ENCODE peak calls at places on chromosomes 4 and X, in six cellular contexts. I is brain microvascular endothelial cell, Z is foreskin fibroblast, C is body of pancreas, H is PC-3, R is MG63. M is an unnamed sample.
A peak's percentile ranks its signal among the peaks of the same experiment; 100 is the strongest.

GRCh38 chr4:138426751-138427150 is 184.6 kb upstream of the SLC7A11 start:
- DNase-seq in I (no peak), Z (no peak), C (no peak), H (no peak), R (no peak), M (no peak)

GRCh38 chrX:10589098-10589497 is 31.3 kb downstream of the MID1 start:
- DNase-seq in I (no peak), Z (no peak), C (no peak), H (no peak), R (no peak), M (no peak)

GRCh38 chrX:97547873-97548578 is 664.3 kb downstream of the RPA4 start:
- DNase-seq in I (peak; percentile 52), Z (peak; percentile 16), C (no peak), H (peak; percentile 23), R (no peak), M (no peak)

GRCh38 chr4:148632476-148632875 is 190.3 kb upstream of the NR3C2 start:
- DNase-seq in I (no peak), Z (no peak), C (no peak), H (peak; percentile 67), R (no peak), M (no peak)

GRCh38 chr4:165384608-165385007 is 5.8 kb downstream of the CPE start:
- DNase-seq in I (no peak), Z (peak; percentile 83), C (no peak), H (no peak), R (no peak), M (no peak)

GRCh38 chr4:3436798-3437581 is 4.8 kb upstream of the HGFAC start:
- DNase-seq in I (peak; percentile 12), Z (peak; percentile 83), C (peak; percentile 26), H (peak; percentile 75), R (peak; percentile 94), M (no peak)

GRCh38 chrX:14351889-14352288 is 177.4 kb upstream of the GLRA2 start:
- DNase-seq in I (no peak), Z (peak; percentile 15), C (no peak), H (no peak), R (no peak), M (no peak)

GRCh38 chr4:153198739-153199138 is 5.5 kb upstream of the TRIM2 start:
- DNase-seq in I (no peak), Z (peak; percentile 21), C (no peak), H (no peak), R (no peak), M (no peak)

GRCh38 chr4:89640620-89641366 is 196.2 kb downstream of the SNCA start:
- DNase-seq in I (peak; percentile 42), Z (peak; percentile 77), C (peak; percentile 43), H (peak; percentile 10), R (peak; percentile 57), M (peak; percentile 9)

GRCh38 chrX:97102938-97103337 is 219.2 kb downstream of the RPA4 start:
- DNase-seq in I (no peak), Z (no peak), C (no peak), H (no peak), R (no peak), M (no peak)

DNA sequence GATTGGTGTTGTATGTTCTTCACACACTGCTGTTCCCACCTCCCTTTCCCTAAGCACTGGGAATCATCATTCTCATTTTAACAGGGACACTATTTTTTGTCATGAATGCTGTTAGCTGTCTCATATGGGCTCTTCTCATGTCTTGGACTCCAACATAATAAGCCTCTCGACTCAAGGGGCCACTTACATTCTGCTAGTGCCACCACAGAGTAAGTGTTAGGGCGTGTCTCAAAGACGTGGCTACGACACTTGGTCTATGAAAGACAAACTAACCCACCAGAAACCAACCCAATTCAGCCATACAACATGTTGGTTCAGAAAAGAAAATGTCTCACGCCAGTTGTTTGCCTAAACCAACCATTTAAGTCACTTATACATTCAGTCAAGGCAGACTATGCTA is 32.2 kb downstream of the SEL1L3 start:
- DNase-seq in I (no peak), Z (no peak), C (no peak), H (no peak), R (no peak), M (no peak)
- H3K4me3 ChIP-seq in I (no peak overlapping the region), Z (no peak overlapping the region), C (no peak overlapping the region), H (no peak overlapping the region), R (no peak overlapping the region), M (no peak overlapping the region)

DNA sequence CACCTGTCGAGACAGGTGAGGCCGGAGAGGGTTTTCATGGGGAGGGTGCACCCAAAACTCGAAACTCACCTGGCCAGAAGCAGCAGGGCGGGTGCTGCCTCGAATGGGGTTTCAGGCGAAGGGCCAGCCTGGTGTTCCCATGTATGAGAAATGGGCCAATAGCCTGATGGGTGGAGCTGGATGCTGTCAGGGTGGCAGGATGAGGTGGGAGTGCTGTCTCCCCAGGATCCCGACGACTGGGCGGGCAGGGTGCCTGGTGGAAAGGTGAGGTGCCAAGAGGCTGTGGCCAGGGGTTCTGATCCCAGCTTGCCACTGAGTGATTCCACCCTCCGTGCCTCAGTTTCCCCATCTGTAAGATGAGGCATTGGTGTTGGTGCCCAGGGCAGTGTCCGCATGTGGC is 16.8 kb upstream of the SH3TC1 start:
- DNase-seq in I (no peak), Z (no peak), C (no peak), H (no peak), R (no peak), M (no peak)
- H3K4me3 ChIP-seq in I (no peak overlapping the region), Z (no peak overlapping the region), C (no peak overlapping the region), H (no peak overlapping the region), R (no peak overlapping the region), M (no peak overlapping the region)

DNA sequence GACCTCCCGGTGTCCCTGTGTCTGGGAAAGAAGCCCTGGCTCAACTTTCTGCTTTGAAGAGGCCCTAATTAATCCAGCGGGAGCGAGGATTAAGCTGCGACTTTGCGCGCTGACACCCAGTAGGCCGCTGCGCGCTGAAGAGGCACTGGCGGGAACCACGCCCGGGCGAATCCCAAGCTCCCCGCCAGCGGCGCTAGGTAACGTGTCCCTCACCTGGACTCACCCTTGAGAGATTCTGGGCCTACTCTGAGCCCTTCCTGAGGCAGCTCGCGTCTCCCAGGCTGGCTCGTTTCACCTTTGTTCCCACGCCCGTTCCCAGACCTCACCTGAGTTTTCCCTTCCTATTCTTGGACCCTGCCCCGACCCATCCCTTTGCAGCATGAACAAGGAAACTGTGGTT is 616 bp upstream of the KLHL34 start:
- DNase-seq in I (no peak), Z (no peak), C (no peak), H (no peak), R (no peak), M (no peak)
- H3K4me3 ChIP-seq in I (peak overlapping the region; percentile 30), Z (peak overlapping the region; percentile 22), C (peak overlapping the region; percentile 5), H (no peak overlapping the region), R (no peak overlapping the region), M (no peak overlapping the region)

GRCh38 chr4:99021386-99021785 is 25.9 kb downstream of the METAP1 start:
- DNase-seq in I (no peak), Z (no peak), C (no peak), H (no peak), R (no peak), M (no peak)

GRCh38 chr4:99024481-99025275 is 29.2 kb downstream of the METAP1 start:
- DNase-seq in I (no peak), Z (no peak), C (peak; percentile 41), H (no peak), R (peak; percentile 3), M (peak; percentile 38)

GRCh38 chr4:99027304-99027703 is 31.8 kb downstream of the METAP1 start:
- DNase-seq in I (no peak), Z (no peak), C (no peak), H (no peak), R (no peak), M (no peak)

GRCh38 chr4:99025506-99025905 is 30.0 kb downstream of the METAP1 start:
- DNase-seq in I (no peak), Z (no peak), C (no peak), H (no peak), R (no peak), M (no peak)

GRCh38 chr4:99022566-99022965 is 27.0 kb downstream of the METAP1 start:
- DNase-seq in I (no peak), Z (no peak), C (no peak), H (no peak), R (no peak), M (no peak)
- H3K4me3 ChIP-seq in I (no peak overlapping the region), Z (peak overlapping the region; percentile 21), C (no peak overlapping the region), H (no peak overlapping the region), R (no peak overlapping the region), M (no peak overlapping the region)

DNA sequence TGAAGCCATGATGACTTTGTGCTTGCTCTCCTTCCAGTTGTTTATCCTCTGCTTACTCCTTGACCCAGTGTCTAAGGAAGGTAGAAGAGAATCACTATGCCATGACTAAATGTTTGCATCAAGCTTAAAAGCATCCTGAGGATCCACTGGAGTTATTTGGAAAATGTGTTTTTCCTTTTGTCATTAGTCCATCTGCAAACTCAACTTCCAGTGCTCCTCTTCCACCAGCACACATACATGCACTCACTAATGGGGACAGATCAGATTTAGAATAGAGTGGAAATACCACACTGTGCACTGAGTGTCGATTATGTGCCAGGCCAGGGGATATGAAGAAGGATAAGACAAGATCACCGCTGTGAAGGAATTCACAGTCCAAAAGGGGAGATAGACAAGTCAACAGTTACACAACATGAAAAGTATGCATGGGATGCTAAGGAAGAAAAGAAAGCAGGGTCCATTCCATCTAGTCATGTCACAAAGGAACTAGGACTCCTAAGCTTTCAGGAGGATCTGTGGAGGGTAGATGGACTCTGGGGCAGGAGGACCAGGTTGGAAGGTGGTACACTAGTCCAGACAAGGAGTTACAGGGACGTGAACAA is 1.9 kb downstream of the OCIAD2 start:
- DNase-seq in I (peak; percentile 37), Z (peak; percentile 24), C (no peak), H (no peak), R (no peak), M (no peak)
- H3K4me3 ChIP-seq in I (no peak overlapping the region), Z (no peak overlapping the region), C (no peak overlapping the region), H (peak overlapping the region; percentile 94), R (no peak overlapping the region), M (no peak overlapping the region)

GRCh38 chr4:40940317-40940720 is 190.6 kb downstream of the NSUN7 start:
- DNase-seq in I (no peak), Z (no peak), C (no peak), H (no peak), R (no peak), M (peak; percentile 80)
- H3K4me3 ChIP-seq in I (no peak overlapping the region), Z (no peak overlapping the region), C (no peak overlapping the region), H (no peak overlapping the region), R (no peak overlapping the region), M (no peak overlapping the region)

GRCh38 chr4:55158957-55159356 is 33.6 kb upstream of the KDR start:
- DNase-seq in I (no peak), Z (no peak), C (no peak), H (no peak), R (no peak), M (no peak)

GRCh38 chr4:55154933-55155332 is 29.5 kb upstream of the KDR start:
- DNase-seq in I (no peak), Z (no peak), C (no peak), H (no peak), R (no peak), M (no peak)

GRCh38 chr4:55154290-55154880 is 29.0 kb upstream of the KDR start:
- DNase-seq in I (no peak), Z (no peak), C (no peak), H (no peak), R (no peak), M (no peak)

GRCh38 chr4:55159851-55160250 is 34.5 kb upstream of the KDR start:
- DNase-seq in I (peak; percentile 33), Z (peak; percentile 17), C (no peak), H (no peak), R (no peak), M (no peak)

GRCh38 chr4:55157559-55158277 is 32.3 kb upstream of the KDR start:
- DNase-seq in I (no peak), Z (peak; percentile 34), C (no peak), H (no peak), R (no peak), M (peak; percentile 66)
- H3K4me3 ChIP-seq in I (peak overlapping the region; percentile 50), Z (no peak overlapping the region), C (no peak overlapping the region), H (no peak overlapping the region), R (no peak overlapping the region), M (peak overlapping the region; percentile 28)

M was measured in heart left ventricle.